ENCODE peak calls at places on chromosomes 4 and X, in ten cellular contexts. R is small intestine; J is tibial nerve; I is CD4-positive, CD25-positive, alpha-beta regulatory T cell; D is CD4-positive, alpha-beta memory T cell; A is vagina; P is colonic mucosa; K is mammary epithelial cell; N is tibial artery; F is IMR-90. Z is an unnamed sample. For H3K9me3, the result is how much of the 10 kb centered on the place peaks cover.

GRCh38 chr4:84342161-84342560 is 156.9 kb downstream of the NKX6-1 start:
- DNase-seq in R (no peak), J (no peak), I (no peak), D (no peak), A (no peak), P (no peak), K (no peak), N (no peak), F (no peak), Z (no peak)

GRCh38 chrX:19568422-19568821 is 53.1 kb upstream of the MAP3K15 start:
- DNase-seq in R (no peak), J (no peak), I (no peak), D (no peak), A (no peak), P (no peak), K (no peak), N (no peak), F (no peak), Z (no peak)

GRCh38 chrX:110163488-110163887 is 154.4 kb downstream of the AMMECR1 start:
- DNase-seq in R (no peak), J (no peak), I (no peak), D (no peak), A (no peak), P (no peak), K (no peak), N (no peak), F (peak), Z (no peak)

GRCh38 chr4:76499461-76499860 is 64.4 kb downstream of the SHROOM3 start:
- DNase-seq in R (no peak), J (no peak), I (no peak), D (no peak), A (no peak), P (no peak), K (no peak), N (no peak), F (no peak), Z (no peak)

GRCh38 chr4:6019316-6020263 is 1.4 kb upstream of the C4orf50 start:
- DNase-seq in R (peak), J (peak), I (no peak), D (peak), A (no peak), P (peak), K (no peak), N (no peak), F (peak), Z (peak)

GRCh38 chr4:155960522-155960921 is 6.9 kb upstream of the CTSO start:
- DNase-seq in R (no peak), J (peak), I (no peak), D (no peak), A (no peak), P (no peak), K (peak), N (no peak), F (peak), Z (no peak)

GRCh38 chrX:12891915-12892506 is 14.4 kb upstream of the TLR8 start:
- DNase-seq in R (no peak), J (no peak), I (no peak), D (no peak), A (no peak), P (no peak), K (no peak), N (no peak), F (no peak), Z (no peak)

GRCh38 chr4:140326395-140326993 is 47.0 kb upstream of the SCOC start:
- DNase-seq in R (peak), J (peak), I (no peak), D (no peak), A (no peak), P (peak), K (peak), N (no peak), F (peak), Z (peak)

GRCh38 chrX:47707031-47707780 is 48.2 kb upstream of the UXT start:
- DNase-seq in R (no peak), J (no peak), I (no peak), D (no peak), A (no peak), P (no peak), K (no peak), N (no peak), F (no peak), Z (no peak)

GRCh38 chrX:8639949-8640348 is 92.0 kb downstream of the ANOS1 start:
- DNase-seq in R (no peak), J (no peak), I (no peak), D (no peak), A (no peak), P (no peak), K (no peak), N (no peak), F (no peak), Z (no peak)

GRCh38 chr4:42331914-42332368 is 65.3 kb upstream of the SHISA3 start:
- DNase-seq in R (peak), J (peak), I (no peak), D (no peak), A (no peak), P (no peak), K (no peak), N (peak), F (peak), Z (peak)

GRCh38 chr4:87304659-87305277 is 17.9 kb downstream of the HSD17B13 start:
- DNase-seq in R (no peak), J (no peak), I (no peak), D (no peak), A (no peak), P (no peak), K (peak), N (no peak), F (peak), Z (no peak)

GRCh38 chr4:75004755-75005668 is 72.1 kb downstream of the PARM1 start:
- DNase-seq in R (no peak), J (no peak), I (no peak), D (no peak), A (no peak), P (no peak), K (peak), N (no peak), F (no peak), Z (no peak)

GRCh38 chr4:38788327-38788726 is 5.5 kb upstream of the TLR10 start:
- DNase-seq in R (no peak), J (no peak), I (no peak), D (no peak), A (no peak), P (no peak), K (peak), N (no peak), F (peak), Z (no peak)

GRCh38 chr4:145069361-145069760 is 28.6 kb downstream of the ANAPC10 start:
- DNase-seq in R (no peak), J (no peak), I (no peak), D (no peak), A (no peak), P (no peak), K (peak), N (no peak), F (peak), Z (no peak)

GRCh38 chr4:81796790-81797528 is 325.3 kb upstream of the RASGEF1B start:
- DNase-seq in R (no peak), J (no peak), I (no peak), D (peak), A (no peak), P (no peak), K (no peak), N (no peak), F (no peak), Z (no peak)

GRCh38 chr4:99159699-99160098 is 15.6 kb upstream of the ADH4 start:
- DNase-seq in R (no peak), J (no peak), I (no peak), D (no peak), A (no peak), P (no peak), K (no peak), N (no peak), F (no peak), Z (no peak)

GRCh38 chr4:54660145-54660535 is 2.4 kb downstream of the KIT start:
- DNase-seq in R (no peak), J (no peak), I (no peak), D (no peak), A (no peak), P (no peak), K (peak), N (no peak), F (no peak), Z (no peak)

GRCh38 chr4:135741583-135741982 is 1540.0 kb upstream of the PABPC4L start:
- DNase-seq in R (no peak), J (no peak), I (no peak), D (no peak), A (no peak), P (no peak), K (no peak), N (no peak), F (no peak), Z (no peak)

GRCh38 chr4:110195561-110196205 is 2.7 kb downstream of the ELOVL6 start:
- DNase-seq in R (peak), J (no peak), I (no peak), D (peak), A (no peak), P (peak), K (peak), N (no peak), F (peak), Z (no peak)

GRCh38 chrX:71543316-71543715 is 10.4 kb downstream of the OGT start:
- DNase-seq in R (peak), J (no peak), I (no peak), D (no peak), A (no peak), P (no peak), K (peak), N (no peak), F (peak), Z (no peak)

GRCh38 chrX:71542825-71543224 is 9.9 kb downstream of the OGT start:
- DNase-seq in R (no peak), J (no peak), I (no peak), D (no peak), A (no peak), P (no peak), K (peak), N (no peak), F (no peak), Z (no peak)

GRCh38 chrX:71542411-71542810 is 9.5 kb downstream of the OGT start:
- DNase-seq in R (peak), J (no peak), I (no peak), D (no peak), A (no peak), P (no peak), K (peak), N (no peak), F (peak), Z (no peak)

GRCh38 chrX:71540801-71541545 is 8.1 kb downstream of the OGT start:
- DNase-seq in R (peak), J (no peak), I (no peak), D (no peak), A (no peak), P (no peak), K (no peak), N (no peak), F (no peak), Z (no peak)

GRCh38 chrX:71541546-71542022 is 8.7 kb downstream of the OGT start:
- DNase-seq in R (no peak), J (no peak), I (no peak), D (no peak), A (no peak), P (no peak), K (peak), N (no peak), F (peak), Z (no peak)
- H3K4me3 ChIP-seq in R (no peak), J (no peak), I (peak), D (peak), A (no peak), P (no peak), K (no peak), N (no peak), F (no peak), Z (no peak)

DNA sequence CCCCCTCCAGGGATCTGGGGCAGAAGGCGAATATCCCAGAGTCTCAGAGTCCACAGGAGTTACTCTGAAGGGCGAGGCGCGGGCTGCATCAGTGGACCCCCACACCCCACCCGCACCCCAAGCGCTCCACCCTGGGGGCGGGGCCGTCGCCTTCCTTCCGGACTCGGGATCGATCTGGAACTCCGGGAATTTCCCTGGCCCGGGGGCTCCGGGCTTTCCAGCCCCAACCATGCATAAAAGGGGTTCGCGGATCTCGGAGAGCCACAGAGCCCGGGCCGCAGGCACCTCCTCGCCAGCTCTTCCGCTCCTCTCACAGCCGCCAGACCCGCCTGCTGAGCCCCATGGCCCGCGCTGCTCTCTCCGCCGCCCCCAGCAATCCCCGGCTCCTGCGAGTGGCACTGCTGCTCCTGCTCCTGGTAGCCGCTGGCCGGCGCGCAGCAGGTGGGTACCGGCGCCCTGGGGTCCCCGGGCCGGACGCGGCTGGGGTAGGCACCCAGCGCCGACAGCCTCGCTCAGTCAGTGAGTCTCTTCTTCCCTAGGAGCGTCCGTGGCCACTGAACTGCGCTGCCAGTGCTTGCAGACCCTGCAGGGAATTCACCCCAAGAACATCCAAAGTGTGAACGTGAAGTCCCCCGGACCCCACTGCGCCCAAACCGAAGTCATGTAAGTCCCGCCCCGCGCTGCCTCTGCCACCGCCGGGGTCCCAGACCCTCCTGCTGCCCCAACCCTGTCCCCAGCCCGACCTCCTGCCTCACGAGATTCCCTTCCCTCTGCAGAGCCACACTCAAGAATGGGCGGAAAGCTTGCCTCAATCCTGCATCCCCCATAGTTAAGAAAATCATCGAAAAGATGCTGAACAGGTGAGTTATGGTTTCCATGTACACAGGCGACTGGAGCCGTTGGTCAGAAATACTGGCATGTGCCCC is at the start of gene CXCL1:
- DNase-seq in R (peak), J (no peak), I (no peak), D (no peak), A (no peak), P (peak), K (peak), N (peak), F (no peak), Z (peak)
- H3K27ac ChIP-seq in R (no peak), J (peak), I (no peak), D (no peak), A (peak), P (peak), K (peak), N (peak), F (peak), Z (no peak)

DNA sequence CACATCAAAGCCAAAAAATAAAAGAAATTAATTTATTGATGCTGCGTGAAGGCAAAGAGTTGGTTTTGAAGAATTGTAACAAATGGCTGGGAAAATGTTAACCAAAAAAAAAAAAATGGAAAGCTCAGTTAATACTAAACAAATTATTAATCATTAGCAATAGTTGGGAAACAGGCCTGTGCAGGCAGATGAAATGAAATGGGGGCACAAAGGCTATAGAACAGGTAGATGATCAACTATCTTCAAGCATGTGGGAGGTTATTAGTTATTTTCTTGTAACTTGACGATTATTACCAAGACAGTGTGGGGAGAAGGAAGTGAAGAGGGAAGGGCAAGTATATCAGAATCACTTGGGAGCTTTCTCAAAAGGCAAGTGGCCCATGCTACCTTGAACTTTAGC is 352.0 kb downstream of the BCOR start:
- DNase-seq in R (no peak), J (no peak), I (no peak), D (no peak), A (no peak), P (no peak), K (no peak), N (no peak), F (no peak), Z (no peak)
- H3K9me3 ChIP-seq in R (under half), J (under half), I (under half), D (under half), A (under half), P (under half), K (under half), N (under half), F (under half), Z (under half)

GRCh38 chrX:32538554-32538953 is 672.8 kb downstream of the DMD start:
- DNase-seq in R (no peak), J (no peak), I (no peak), D (no peak), A (no peak), P (no peak), K (no peak), N (no peak), F (no peak), Z (no peak)
- H3K4me3 ChIP-seq in R (no peak), J (no peak), I (no peak), D (no peak), A (no peak), P (no peak), K (no peak), N (no peak), F (no peak), Z (no peak)

Z was measured in testis.